ENCODE peak calls at places on chromosomes 4 and X, in five cellular contexts. D, R, T, A and B are unnamed samples.

GRCh38 chrX:118325453-118325852 is 20.5 kb upstream of the WDR44 start:
- DNase-seq in A (no peak), T (no peak), R (no peak), D (no peak), B (no peak)

GRCh38 chrX:118525146-118525725 is 29.6 kb downstream of the DOCK11 start:
- DNase-seq in A (peak; percentile 73), T (no peak), D (no peak), R (no peak), B (no peak)

GRCh38 chrX:151754042-151754419 is 19.5 kb downstream of the CNGA2 start:
- DNase-seq in R (peak; percentile 10), T (no peak), D (peak; percentile 33), A (peak; percentile 74), B (peak; percentile 32)

GRCh38 chrX:120653000-120653399 is 23.1 kb upstream of the C1GALT1C1 start:
- DNase-seq in T (no peak), A (no peak), R (no peak), D (no peak), B (no peak)

GRCh38 chr4:83231620-83232056 is 53.0 kb downstream of the COQ2 start:
- DNase-seq in T (no peak), D (no peak), R (no peak), A (no peak), B (no peak)

GRCh38 chr4:24236532-24236931 is 346.7 kb upstream of the PPARGC1A start:
- DNase-seq in A (no peak), R (no peak), T (no peak), D (no peak), B (no peak)

GRCh38 chr4:154049457-154050181 is 260.7 kb upstream of the SFRP2 start:
- DNase-seq in A (no peak), D (no peak), T (no peak), R (peak; percentile 16), B (no peak)

GRCh38 chrX:111328858-111329257 is 58.6 kb upstream of the CAPN6 start:
- DNase-seq in R (no peak), T (no peak), D (no peak), A (no peak), B (no peak)

GRCh38 chr4:110982486-110982885 is 359.6 kb upstream of the PITX2 start:
- DNase-seq in T (no peak), R (no peak), D (no peak), A (no peak), B (no peak)

GRCh38 chr4:87975466-87975865 is at the start of gene SPP1:
- DNase-seq in D (no peak), A (no peak), T (no peak), R (no peak), B (peak; percentile 19)

GRCh38 chr4:62252728-62253127 is 1052.6 kb downstream of the ADGRL3 start:
- DNase-seq in T (no peak), R (no peak), D (no peak), A (no peak), B (no peak)

GRCh38 chrX:64662876-64663275 is 267.6 kb upstream of the MTMR8 start:
- DNase-seq in R (no peak), D (no peak), T (no peak), A (no peak), B (no peak)

GRCh38 chrX:21806691-21807090 is 32.7 kb upstream of the MBTPS2 start:
- DNase-seq in D (no peak), R (no peak), T (no peak), A (no peak), B (no peak)

GRCh38 chr4:89497517-89498308 is 190.1 kb upstream of the GPRIN3 start:
- DNase-seq in R (no peak), T (no peak), A (no peak), D (no peak), B (no peak)

GRCh38 chrX:15769300-15769954 is 20.9 kb upstream of the ZRSR2 start:
- DNase-seq in D (no peak), A (no peak), R (no peak), T (no peak), B (no peak)

GRCh38 chr4:159768011-159768410 is 665.1 kb downstream of the RAPGEF2 start:
- DNase-seq in A (no peak), R (no peak), T (no peak), D (no peak), B (no peak)

DNA sequence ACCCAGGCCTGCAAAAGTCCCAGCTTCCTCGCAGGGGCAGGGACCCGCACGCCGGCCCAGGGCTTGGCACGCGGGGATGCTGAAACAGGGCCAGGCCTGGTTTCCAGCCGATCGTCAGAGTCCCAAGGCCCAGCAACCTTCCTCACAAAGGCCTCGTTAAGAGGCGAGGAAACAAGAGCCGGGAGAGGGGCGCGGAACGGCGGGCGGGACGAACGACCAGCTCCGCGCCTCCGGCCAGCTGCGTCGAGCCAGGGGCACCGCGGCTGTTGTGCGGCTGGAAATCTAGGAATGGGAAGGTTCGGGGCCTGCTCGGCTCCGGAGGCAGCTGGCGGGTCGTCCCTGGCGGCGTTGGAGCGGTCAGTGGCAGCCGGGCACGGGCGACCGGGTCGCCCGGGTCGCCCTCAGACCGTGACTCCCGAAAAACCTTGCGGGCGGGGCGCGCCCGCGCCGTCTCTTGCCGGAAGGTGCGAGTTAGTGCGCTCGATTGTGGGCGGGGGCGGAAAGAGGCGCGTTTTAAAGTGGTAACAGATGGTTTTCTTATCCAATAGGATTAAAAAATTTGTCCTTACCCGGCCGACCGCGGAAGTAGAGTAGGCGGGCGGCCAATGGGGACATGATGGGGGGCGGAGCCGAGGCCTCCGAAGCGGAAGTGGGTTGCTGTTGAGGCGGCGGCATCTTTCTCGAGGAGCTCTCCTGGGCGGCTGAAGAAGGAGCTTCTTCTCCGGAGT is at the start of gene RNF4:
- DNase-seq in D (peak; percentile 94), R (peak; percentile 91), A (peak; percentile 99), T (peak; percentile 98), B (peak; percentile 96)
- TF ChIP-seq POLR2A in D (peak; percentile 52), R (peak; percentile 59), A (no peak), T (peak; percentile 68), B (peak; percentile 85)

GRCh38 chr4:40196260-40196659 is 571 bp upstream of the RHOH start:
- DNase-seq in R (no peak), D (no peak), T (no peak), A (no peak), B (no peak)

GRCh38 chr4:40197879-40198689 is 1.3 kb downstream of the RHOH start:
- DNase-seq in A (no peak), T (no peak), R (no peak), D (no peak), B (no peak)

GRCh38 chr4:40195182-40196177 is 1.4 kb upstream of the RHOH start:
- DNase-seq in T (no peak), D (no peak), A (no peak), R (no peak), B (no peak)

GRCh38 chr4:40194602-40195161 is 2.1 kb upstream of the RHOH start:
- DNase-seq in D (no peak), R (no peak), A (no peak), T (no peak), B (no peak)

DNA sequence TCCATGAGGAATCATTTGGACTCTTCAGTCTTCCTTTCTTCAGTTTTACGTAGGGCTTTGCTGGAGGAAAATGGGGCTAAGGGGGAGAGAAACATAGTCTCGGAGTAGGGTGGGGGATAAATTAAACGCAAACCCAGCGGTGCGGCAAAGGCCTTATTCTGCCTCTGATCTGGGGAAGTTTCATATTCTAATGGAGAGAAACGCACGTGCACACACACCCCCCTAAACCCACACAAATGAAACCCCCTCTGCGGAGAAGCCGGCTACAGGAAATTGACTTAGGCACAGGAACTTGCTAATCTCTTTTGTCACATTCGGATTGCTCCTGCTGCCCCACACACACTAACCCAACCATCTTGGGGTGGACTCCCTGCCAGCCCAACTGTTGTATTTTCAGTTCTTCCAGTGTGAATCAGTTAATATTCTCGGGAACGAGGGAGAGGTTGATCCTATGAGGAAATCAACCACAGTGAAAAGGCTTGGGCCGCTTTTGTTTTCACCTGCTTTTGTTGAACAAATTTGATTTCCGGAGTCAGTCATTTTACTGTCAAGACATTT is at the start of gene RHOH:
- DNase-seq in R (no peak), A (no peak), T (no peak), D (no peak), B (no peak)
- TF ChIP-seq POLR2A in R (no peak), A (no peak), T (peak; percentile 14), D (no peak), B (no peak)

DNA sequence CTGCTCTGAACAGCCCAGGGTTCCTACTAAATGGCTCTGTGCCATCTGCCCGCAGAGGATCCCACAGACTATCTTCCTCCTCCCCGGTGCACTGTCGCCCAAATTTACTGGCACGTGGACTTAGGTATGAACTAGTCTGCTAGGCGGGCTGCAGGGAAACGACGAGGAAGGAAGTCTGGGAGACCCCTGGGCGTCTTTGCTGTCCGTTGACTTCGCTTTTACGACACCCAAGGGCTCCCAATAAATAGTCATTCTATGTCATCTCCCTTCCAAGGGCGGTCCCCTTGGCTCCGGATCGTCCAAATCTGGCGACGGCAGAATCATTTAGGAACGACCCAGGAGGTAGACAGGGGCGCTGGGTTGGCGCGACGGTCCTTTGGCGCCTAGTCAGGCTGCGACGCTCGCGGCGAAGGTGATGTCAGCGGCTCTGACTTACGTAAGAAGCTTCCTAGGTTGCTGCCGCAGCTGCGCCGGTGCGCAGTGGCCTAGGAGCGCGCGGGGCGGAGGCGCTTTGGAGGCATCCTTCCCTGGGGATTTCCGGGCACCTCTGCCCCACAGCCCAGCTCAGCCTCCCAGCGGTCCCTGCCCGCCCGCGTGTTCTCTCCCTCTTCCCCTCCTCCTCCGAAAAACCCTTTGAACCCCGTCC is 2.2 kb downstream of the NHS start:
- DNase-seq in R (peak; percentile 40), D (peak; percentile 19), A (no peak), T (peak; percentile 52), B (no peak)
- TF ChIP-seq POLR2A in R (no peak), D (no peak), A (no peak), T (no peak), B (no peak)

GRCh38 chrX:131845771-131846170 is 177.3 kb upstream of the STK26 start:
- DNase-seq in T (no peak), R (no peak), A (no peak), D (no peak), B (no peak)

GRCh38 chrX:131840799-131841495 is 182.2 kb upstream of the STK26 start:
- DNase-seq in A (no peak), T (no peak), D (no peak), R (no peak), B (no peak)

GRCh38 chrX:131843996-131844395 is 179.1 kb upstream of the STK26 start:
- DNase-seq in R (no peak), T (no peak), D (no peak), A (no peak), B (no peak)

GRCh38 chrX:131845201-131845600 is 177.9 kb upstream of the STK26 start:
- DNase-seq in D (no peak), T (no peak), R (no peak), A (no peak), B (no peak)

DNA sequence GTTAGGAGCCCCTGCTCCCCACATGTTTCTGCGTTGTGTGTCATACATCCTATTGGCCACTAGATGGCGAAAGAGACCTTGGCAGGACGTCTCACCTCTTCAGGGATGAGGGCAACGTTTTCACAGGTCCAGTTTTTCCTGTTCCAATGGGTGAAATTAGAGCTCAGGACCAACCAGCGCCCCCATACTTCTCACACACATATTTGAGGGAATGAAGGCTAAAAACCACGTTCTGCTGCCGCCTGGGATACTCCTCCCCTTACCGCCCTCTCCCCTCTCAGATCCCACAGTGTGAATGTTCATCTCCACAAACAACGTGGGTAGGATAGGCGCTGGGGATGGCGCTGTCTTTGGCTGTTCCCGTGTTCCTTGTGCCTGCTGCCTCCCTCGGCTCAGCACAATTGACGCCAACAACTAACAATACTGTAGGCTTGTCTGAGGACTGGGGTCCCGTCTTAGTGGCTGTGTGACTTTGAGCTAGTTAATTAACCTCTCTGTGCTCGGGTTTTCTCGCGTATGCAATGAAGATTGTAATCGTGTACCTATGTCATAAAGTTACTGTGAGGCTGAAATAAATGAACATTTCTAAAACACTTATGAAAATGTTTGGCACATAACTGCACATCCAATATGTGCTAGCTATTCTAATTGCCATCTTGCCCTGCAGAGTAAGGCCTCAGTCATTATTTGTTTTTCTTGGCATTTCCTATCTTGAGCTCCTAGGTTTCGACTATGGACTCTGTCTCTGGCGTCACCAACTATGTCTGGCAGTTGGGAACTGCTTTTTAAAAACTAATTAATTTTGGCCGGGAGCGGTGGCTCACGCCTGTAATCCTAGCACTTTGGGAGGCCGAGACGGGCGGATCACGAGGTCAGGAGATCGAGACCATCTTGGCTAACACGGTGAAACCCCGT is 181.3 kb upstream of the STK26 start:
- DNase-seq in R (peak; percentile 40), A (no peak), T (no peak), D (peak; percentile 12), B (peak; percentile 42)
- TF ChIP-seq POLR2A in R (no peak), A (no peak), T (no peak), D (no peak), B (no peak)